ENCODE peak calls at places on chromosomes 2 and 18, in four cellular contexts. H is lower lobe of right lung; K is hepatocyte; J is effector memory CD4-positive, alpha-beta T cell. P is an unnamed sample. For H3K4me1, the result is how much of the 10 kb centered on the place peaks cover.

GRCh38 chr2:71935291-71935848 is 212.3 kb downstream of the CYP26B1 start:
- DNase-seq in J (no peak), H (no peak), K (no peak), P (no peak)

GRCh38 chr2:232584238-232584637 is 33.7 kb downstream of the EIF4E2 start:
- DNase-seq in J (no peak), H (no peak), K (no peak), P (no peak)

GRCh38 chr2:171109571-171109970 is 51.1 kb downstream of the TLK1 start:
- DNase-seq in K (no peak), H (no peak), J (no peak), P (no peak)

GRCh38 chr2:186572705-186573104 is 17.2 kb upstream of the ITGAV start:
- DNase-seq in K (no peak), J (no peak), H (no peak), P (no peak)

GRCh38 chr2:225104971-225105370 is 62.7 kb upstream of the DOCK10 start:
- DNase-seq in H (no peak), J (no peak), K (no peak), P (no peak)

GRCh38 chr18:79581406-79581805 is 98.2 kb upstream of the CTDP1 start:
- DNase-seq in J (no peak), H (peak), K (no peak), P (no peak)

GRCh38 chr2:20381457-20381856 is 30.8 kb upstream of the PUM2 start:
- DNase-seq in K (peak), J (no peak), H (no peak), P (no peak)

GRCh38 chr2:46171441-46171953 is 125.7 kb upstream of the EPAS1 start:
- DNase-seq in J (no peak), K (peak), H (no peak), P (no peak)

GRCh38 chr2:45813003-45813601 is 161.6 kb downstream of the PRKCE start:
- DNase-seq in K (no peak), H (no peak), J (no peak), P (no peak)

GRCh38 chr2:70514612-70515055 is 39.0 kb downstream of the TGFA start:
- DNase-seq in K (peak), H (peak), J (no peak), P (no peak)

DNA sequence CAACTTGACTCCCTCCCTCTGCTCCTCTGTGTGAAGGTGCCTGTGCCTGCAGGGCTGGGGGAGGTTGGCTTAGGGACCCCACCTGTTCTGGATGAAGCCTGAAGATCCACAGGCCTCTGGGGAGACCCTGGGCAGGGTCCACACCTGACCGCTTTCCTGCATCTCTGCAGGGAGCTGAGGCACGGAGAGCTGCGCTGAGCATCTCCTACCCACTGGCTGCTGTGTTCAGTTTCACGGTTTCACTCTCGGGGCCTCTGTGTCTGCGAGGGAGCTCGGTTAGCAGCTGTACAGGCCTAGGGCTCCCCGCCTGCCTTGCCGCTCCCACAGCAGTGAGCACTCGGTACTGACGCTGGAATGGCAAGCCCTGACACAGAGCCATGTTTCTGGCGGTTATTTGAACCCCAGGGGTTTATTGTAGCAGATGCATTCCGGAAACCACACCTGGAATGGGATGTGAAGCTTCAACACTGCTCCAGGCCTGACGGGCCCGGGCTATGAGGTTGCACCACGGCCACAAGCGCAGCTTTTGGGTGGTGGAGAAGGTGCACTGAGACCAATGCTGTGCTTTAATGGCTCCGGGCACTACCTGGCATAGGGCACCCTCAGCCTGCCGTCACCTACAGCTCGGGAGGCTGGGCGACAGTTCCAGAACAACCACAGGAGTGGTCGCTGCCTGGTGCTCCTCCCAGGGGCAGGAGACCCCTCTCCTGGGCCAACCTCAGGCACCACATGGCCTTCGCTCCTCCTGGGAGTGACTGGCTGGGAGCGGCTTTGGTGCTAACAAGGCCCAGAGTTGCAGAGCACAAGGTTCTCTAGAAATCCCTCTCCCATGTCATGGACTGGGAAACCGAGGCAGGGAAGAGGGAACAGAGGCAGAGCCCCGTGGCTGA is 257.9 kb downstream of the NDUFA10 start:
- DNase-seq in J (no peak), H (peak), K (no peak), P (no peak)
- H3K4me1 ChIP-seq in J (under half), H (under half), K (under half), P (under half)

GRCh38 chr18:55781481-55781957 is 193.5 kb upstream of the TCF4 start:
- DNase-seq in J (no peak), K (peak), H (no peak), P (no peak)

GRCh38 chr18:55778731-55779460 is 190.9 kb upstream of the TCF4 start:
- DNase-seq in K (no peak), H (no peak), J (no peak), P (no peak)

GRCh38 chr18:55779461-55779710 is 191.4 kb upstream of the TCF4 start:
- DNase-seq in J (no peak), H (peak), K (no peak), P (no peak)

GRCh38 chr18:55780591-55781071 is 192.6 kb upstream of the TCF4 start:
- DNase-seq in K (no peak), J (no peak), H (no peak), P (no peak)

DNA sequence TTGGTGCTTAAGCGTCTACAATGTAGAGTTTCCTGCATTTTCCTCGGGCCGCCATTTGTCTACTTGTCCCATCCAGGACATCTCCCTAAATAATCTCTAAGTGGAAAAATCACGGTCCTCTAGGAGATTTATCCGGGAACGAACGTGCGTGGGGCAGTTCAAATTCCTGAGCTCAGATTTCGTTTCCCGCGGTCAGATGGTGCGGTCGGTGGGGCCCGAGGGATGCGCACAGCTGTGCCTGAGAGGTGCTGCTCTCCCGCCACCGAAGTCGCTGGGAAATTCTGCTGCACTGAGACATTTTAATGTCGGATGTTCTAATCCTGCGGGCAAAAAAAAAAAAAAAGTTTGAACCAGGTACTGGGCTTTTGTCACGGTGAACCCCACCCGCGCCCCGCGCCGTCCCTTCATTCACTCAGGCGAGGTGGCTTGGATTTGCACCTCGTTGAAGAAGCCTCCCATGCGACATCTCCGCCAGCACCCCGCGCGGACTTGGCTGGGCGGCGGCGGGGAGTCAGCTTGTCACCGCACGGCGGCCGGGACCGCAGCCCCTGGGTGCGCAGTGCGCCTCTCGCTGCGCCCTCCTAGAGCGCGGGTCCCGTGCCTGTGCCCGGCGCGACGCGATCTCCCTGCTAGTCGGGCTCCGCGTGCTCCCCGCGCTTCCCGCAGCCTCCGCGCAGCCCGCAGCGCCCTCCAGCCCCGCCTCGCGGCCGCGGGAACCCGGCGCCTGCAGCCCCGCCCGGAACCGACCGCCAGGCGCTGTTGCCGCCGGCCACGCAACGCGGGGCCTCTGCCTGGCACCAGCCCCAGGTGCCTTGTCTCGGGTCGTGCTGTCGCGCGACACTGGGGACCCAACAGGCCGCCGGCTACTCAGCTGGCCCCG is 192.0 kb upstream of the TCF4 start:
- DNase-seq in J (no peak), H (peak), K (peak), P (no peak)
- H3K27ac ChIP-seq in J (no peak), H (peak), K (no peak), P (no peak)

GRCh38 chr18:35049111-35050003 is 8.1 kb downstream of the MAPRE2 start:
- DNase-seq in J (no peak), K (no peak), H (no peak), P (no peak)
- H3K4me1 ChIP-seq in J (under half), K (under half), H (half or more), P (under half)

GRCh38 chr2:201004370-201004769 is 40.9 kb upstream of the ORC2 start:
- DNase-seq in H (no peak), K (no peak), J (no peak), P (no peak)

GRCh38 chr2:201008000-201008829 is 44.8 kb upstream of the ORC2 start:
- DNase-seq in H (no peak), K (peak), J (no peak), P (no peak)

GRCh38 chr2:201006704-201007103 is 43.2 kb upstream of the ORC2 start:
- DNase-seq in H (no peak), K (no peak), J (no peak), P (no peak)

GRCh38 chr2:201007584-201007998 is 44.1 kb upstream of the ORC2 start:
- DNase-seq in K (no peak), J (no peak), H (no peak), P (no peak)
- H3K27ac ChIP-seq in K (no peak), J (no peak), H (no peak), P (no peak)

GRCh38 chr2:188324067-188324466 is 32.4 kb downstream of the GULP1 start:
- DNase-seq in H (no peak), K (no peak), J (no peak), P (no peak)
- H3K4me1 ChIP-seq in H (under half), K (under half), J (under half), P (under half)

GRCh38 chr2:100977511-100977910 is 24.6 kb upstream of the RPL31 start:
- DNase-seq in K (no peak), J (no peak), H (no peak), P (no peak)

GRCh38 chr2:100982431-100982861 is 19.6 kb upstream of the RPL31 start:
- DNase-seq in J (no peak), H (no peak), K (no peak), P (no peak)

GRCh38 chr2:100978582-100979051 is 23.5 kb upstream of the RPL31 start:
- DNase-seq in K (no peak), H (no peak), J (no peak), P (no peak)

GRCh38 chr2:100981011-100981410 is 21.1 kb upstream of the RPL31 start:
- DNase-seq in J (no peak), H (no peak), K (no peak), P (no peak)

GRCh38 chr2:100980046-100980445 is 22.0 kb upstream of the RPL31 start:
- DNase-seq in K (no peak), H (no peak), J (no peak), P (no peak)
- H3K27ac ChIP-seq in K (no peak), H (no peak), J (no peak), P (no peak)

P was measured in CD4-positive, CD25-positive, alpha-beta regulatory T cell.